ENCODE peak calls at places on chromosomes 7 and 10, in five cellular contexts. One of them, this sample, is unnamed.

GRCh38 chr7:100406767-100407166 is 21.7 kb downstream of the ZCWPW1 start:
- DNase-seq in activated naive CD8-positive, alpha-beta T cell treated with anti-CD3 and anti-CD28 coated beads, Interleukin-2, amount 50 U/mL, for 24 hours: no peak
- DNase-seq in activated naive CD4-positive, alpha-beta T cell: no peak
- DNase-seq in EH: peak
- DNase-seq in mesenteric fat pad: no peak
- DNase-seq in this sample: no peak

GRCh38 chr10:29932991-29933390 is 126.4 kb downstream of the JCAD start:
- DNase-seq in activated naive CD8-positive, alpha-beta T cell treated with anti-CD3 and anti-CD28 coated beads, Interleukin-2, amount 50 U/mL, for 24 hours: no peak
- DNase-seq in activated naive CD4-positive, alpha-beta T cell: no peak
- DNase-seq in EH: no peak
- DNase-seq in mesenteric fat pad: no peak
- DNase-seq in this sample: no peak

GRCh38 chr7:100867040-100867795 is at the start of gene TRIP6:
- DNase-seq in activated naive CD8-positive, alpha-beta T cell treated with anti-CD3 and anti-CD28 coated beads, Interleukin-2, amount 50 U/mL, for 24 hours: peak
- DNase-seq in activated naive CD4-positive, alpha-beta T cell: peak
- DNase-seq in EH: peak
- DNase-seq in mesenteric fat pad: peak
- DNase-seq in this sample: peak

GRCh38 chr7:92766461-92767003 is 69.8 kb downstream of the CDK6 start:
- DNase-seq in activated naive CD8-positive, alpha-beta T cell treated with anti-CD3 and anti-CD28 coated beads, Interleukin-2, amount 50 U/mL, for 24 hours: no peak
- DNase-seq in activated naive CD4-positive, alpha-beta T cell: no peak
- DNase-seq in EH: peak
- DNase-seq in mesenteric fat pad: no peak
- DNase-seq in this sample: peak

GRCh38 chr10:78255796-78256638 is 222.4 kb downstream of the RPS24 start:
- DNase-seq in activated naive CD8-positive, alpha-beta T cell treated with anti-CD3 and anti-CD28 coated beads, Interleukin-2, amount 50 U/mL, for 24 hours: no peak
- DNase-seq in activated naive CD4-positive, alpha-beta T cell: no peak
- DNase-seq in EH: peak
- DNase-seq in mesenteric fat pad: no peak
- DNase-seq in this sample: no peak

GRCh38 chr7:28608766-28609165 is 196.4 kb downstream of the CREB5 start:
- DNase-seq in activated naive CD8-positive, alpha-beta T cell treated with anti-CD3 and anti-CD28 coated beads, Interleukin-2, amount 50 U/mL, for 24 hours: no peak
- DNase-seq in activated naive CD4-positive, alpha-beta T cell: no peak
- DNase-seq in EH: no peak
- DNase-seq in mesenteric fat pad: no peak
- DNase-seq in this sample: no peak

GRCh38 chr10:60951272-60951724 is 7.3 kb upstream of the RHOBTB1 start:
- DNase-seq in activated naive CD8-positive, alpha-beta T cell treated with anti-CD3 and anti-CD28 coated beads, Interleukin-2, amount 50 U/mL, for 24 hours: no peak
- DNase-seq in activated naive CD4-positive, alpha-beta T cell: no peak
- DNase-seq in EH: peak
- DNase-seq in mesenteric fat pad: no peak
- DNase-seq in this sample: peak

GRCh38 chr7:111564078-111564477 is 1.8 kb upstream of the IMMP2L start:
- DNase-seq in activated naive CD8-positive, alpha-beta T cell treated with anti-CD3 and anti-CD28 coated beads, Interleukin-2, amount 50 U/mL, for 24 hours: no peak
- DNase-seq in activated naive CD4-positive, alpha-beta T cell: no peak
- DNase-seq in EH: no peak
- DNase-seq in mesenteric fat pad: no peak
- DNase-seq in this sample: no peak

GRCh38 chr7:146635200-146636032 is 518.8 kb downstream of the CNTNAP2 start:
- DNase-seq in activated naive CD8-positive, alpha-beta T cell treated with anti-CD3 and anti-CD28 coated beads, Interleukin-2, amount 50 U/mL, for 24 hours: no peak
- DNase-seq in activated naive CD4-positive, alpha-beta T cell: no peak
- DNase-seq in EH: no peak
- DNase-seq in mesenteric fat pad: no peak
- DNase-seq in this sample: peak

GRCh38 chr7:27782849-27783248 is 42.9 kb downstream of the TAX1BP1 start:
- DNase-seq in activated naive CD8-positive, alpha-beta T cell treated with anti-CD3 and anti-CD28 coated beads, Interleukin-2, amount 50 U/mL, for 24 hours: no peak
- DNase-seq in activated naive CD4-positive, alpha-beta T cell: no peak
- DNase-seq in EH: no peak
- DNase-seq in mesenteric fat pad: no peak
- DNase-seq in this sample: no peak

GRCh38 chr7:34747842-34748241 is 89.8 kb downstream of the NPSR1 start:
- DNase-seq in activated naive CD8-positive, alpha-beta T cell treated with anti-CD3 and anti-CD28 coated beads, Interleukin-2, amount 50 U/mL, for 24 hours: no peak
- DNase-seq in activated naive CD4-positive, alpha-beta T cell: no peak
- DNase-seq in EH: no peak
- DNase-seq in mesenteric fat pad: no peak
- DNase-seq in this sample: peak

GRCh38 chr7:155287229-155287935 is 10.3 kb upstream of the INSIG1 start:
- DNase-seq in activated naive CD8-positive, alpha-beta T cell treated with anti-CD3 and anti-CD28 coated beads, Interleukin-2, amount 50 U/mL, for 24 hours: no peak
- DNase-seq in activated naive CD4-positive, alpha-beta T cell: no peak
- DNase-seq in EH: no peak
- DNase-seq in mesenteric fat pad: peak
- DNase-seq in this sample: no peak